ENCODE peak calls at places on chromosome 20, in four cellular contexts. One of them, this sample, is unnamed.

GRCh38 chr20:34195355-34195754 is 45.9 kb upstream of the ASIP start:
- DNase-seq in B cell: no peak
- DNase-seq in non-pigmented ciliary epithelial cell: no peak
- DNase-seq in naive thymus-derived CD8-positive, alpha-beta T cell: no peak
- DNase-seq in this sample: no peak

GRCh38 chr20:10511507-10512231 is 76.6 kb downstream of the SLX4IP start:
- DNase-seq in B cell: no peak
- DNase-seq in non-pigmented ciliary epithelial cell: peak
- DNase-seq in naive thymus-derived CD8-positive, alpha-beta T cell: peak
- DNase-seq in this sample: peak

GRCh38 chr20:37994512-37994911 is 38.7 kb downstream of the TTI1 start:
- DNase-seq in B cell: no peak
- DNase-seq in non-pigmented ciliary epithelial cell: peak
- DNase-seq in naive thymus-derived CD8-positive, alpha-beta T cell: no peak
- DNase-seq in this sample: peak

GRCh38 chr20:63946986-63947637 is 9.1 kb downstream of the UCKL1 start:
- DNase-seq in B cell: no peak
- DNase-seq in non-pigmented ciliary epithelial cell: no peak
- DNase-seq in naive thymus-derived CD8-positive, alpha-beta T cell: no peak
- DNase-seq in this sample: no peak

GRCh38 chr20:872855-873520 is 39.5 kb downstream of the FAM110A start:
- DNase-seq in B cell: no peak
- DNase-seq in non-pigmented ciliary epithelial cell: no peak
- DNase-seq in naive thymus-derived CD8-positive, alpha-beta T cell: no peak
- DNase-seq in this sample: no peak

GRCh38 chr20:12252793-12253192 is 335.1 kb downstream of the BTBD3 start:
- DNase-seq in B cell: no peak
- DNase-seq in non-pigmented ciliary epithelial cell: no peak
- DNase-seq in naive thymus-derived CD8-positive, alpha-beta T cell: no peak
- DNase-seq in this sample: no peak

GRCh38 chr20:4730782-4731181 is 9.1 kb downstream of the PRND start:
- DNase-seq in B cell: no peak
- DNase-seq in non-pigmented ciliary epithelial cell: no peak
- DNase-seq in naive thymus-derived CD8-positive, alpha-beta T cell: no peak
- DNase-seq in this sample: no peak

GRCh38 chr20:63020681-63021080 is 13.9 kb upstream of the BHLHE23 start:
- DNase-seq in B cell: no peak
- DNase-seq in non-pigmented ciliary epithelial cell: no peak
- DNase-seq in naive thymus-derived CD8-positive, alpha-beta T cell: no peak
- DNase-seq in this sample: no peak

GRCh38 chr20:57471496-57472210 is 53.3 kb downstream of the CTCFL start:
- DNase-seq in B cell: no peak
- DNase-seq in non-pigmented ciliary epithelial cell: no peak
- DNase-seq in naive thymus-derived CD8-positive, alpha-beta T cell: no peak
- DNase-seq in this sample: no peak

GRCh38 chr20:14951707-14952106 is 614.3 kb upstream of the FLRT3 start:
- DNase-seq in B cell: no peak
- DNase-seq in non-pigmented ciliary epithelial cell: peak
- DNase-seq in naive thymus-derived CD8-positive, alpha-beta T cell: no peak
- DNase-seq in this sample: peak

GRCh38 chr20:38260378-38261053 is at the start of gene KIAA1755:
- DNase-seq in B cell: no peak
- DNase-seq in non-pigmented ciliary epithelial cell: no peak
- DNase-seq in naive thymus-derived CD8-positive, alpha-beta T cell: no peak
- DNase-seq in this sample: peak

GRCh38 chr20:35311409-35311808 is 19.2 kb upstream of the FAM83C start:
- DNase-seq in B cell: no peak
- DNase-seq in non-pigmented ciliary epithelial cell: no peak
- DNase-seq in naive thymus-derived CD8-positive, alpha-beta T cell: no peak
- DNase-seq in this sample: peak

GRCh38 chr20:45826381-45827019 is 612 bp downstream of the TNNC2 start:
- DNase-seq in B cell: no peak
- DNase-seq in non-pigmented ciliary epithelial cell: no peak
- DNase-seq in naive thymus-derived CD8-positive, alpha-beta T cell: no peak
- DNase-seq in this sample: peak

GRCh38 chr20:42678895-42679294 is 510.8 kb downstream of the PTPRT start:
- DNase-seq in B cell: no peak
- DNase-seq in non-pigmented ciliary epithelial cell: no peak
- DNase-seq in naive thymus-derived CD8-positive, alpha-beta T cell: no peak
- DNase-seq in this sample: no peak

GRCh38 chr20:43949741-43950618 is 35.3 kb downstream of the TOX2 start:
- DNase-seq in B cell: no peak
- DNase-seq in non-pigmented ciliary epithelial cell: no peak
- DNase-seq in naive thymus-derived CD8-positive, alpha-beta T cell: peak
- DNase-seq in this sample: no peak

GRCh38 chr20:43911066-43911465 is 3.6 kb upstream of the TOX2 start:
- DNase-seq in B cell: no peak
- DNase-seq in non-pigmented ciliary epithelial cell: peak
- DNase-seq in naive thymus-derived CD8-positive, alpha-beta T cell: no peak
- DNase-seq in this sample: peak

GRCh38 chr20:59265298-59265697 is 35.1 kb upstream of the EDN3 start:
- DNase-seq in B cell: no peak
- DNase-seq in non-pigmented ciliary epithelial cell: no peak
- DNase-seq in naive thymus-derived CD8-positive, alpha-beta T cell: no peak
- DNase-seq in this sample: no peak

GRCh38 chr20:2775139-2775538 is 25.3 kb downstream of the CPXM1 start:
- DNase-seq in B cell: no peak
- DNase-seq in non-pigmented ciliary epithelial cell: no peak
- DNase-seq in naive thymus-derived CD8-positive, alpha-beta T cell: no peak
- DNase-seq in this sample: peak

GRCh38 chr20:46872315-46873211 is 22.1 kb upstream of the EYA2 start:
- DNase-seq in B cell: no peak
- DNase-seq in non-pigmented ciliary epithelial cell: no peak
- DNase-seq in naive thymus-derived CD8-positive, alpha-beta T cell: no peak
- DNase-seq in this sample: peak

GRCh38 chr20:36386236-36386635 is 80.1 kb downstream of the DLGAP4 start:
- DNase-seq in B cell: no peak
- DNase-seq in non-pigmented ciliary epithelial cell: no peak
- DNase-seq in naive thymus-derived CD8-positive, alpha-beta T cell: no peak
- DNase-seq in this sample: no peak

GRCh38 chr20:62814060-62814708 is 2.7 kb upstream of the COL9A3 start:
- DNase-seq in B cell: no peak
- DNase-seq in non-pigmented ciliary epithelial cell: no peak
- DNase-seq in naive thymus-derived CD8-positive, alpha-beta T cell: no peak
- DNase-seq in this sample: no peak

GRCh38 chr20:31719644-31720485 is 2.8 kb downstream of the BCL2L1 start:
- DNase-seq in B cell: no peak
- DNase-seq in non-pigmented ciliary epithelial cell: no peak
- DNase-seq in naive thymus-derived CD8-positive, alpha-beta T cell: no peak
- DNase-seq in this sample: peak

GRCh38 chr20:45946149-45946970 is 11.9 kb downstream of the PCIF1 start:
- DNase-seq in B cell: no peak
- DNase-seq in non-pigmented ciliary epithelial cell: no peak
- DNase-seq in naive thymus-derived CD8-positive, alpha-beta T cell: peak
- DNase-seq in this sample: peak

GRCh38 chr20:17616480-17617211 is 46.8 kb downstream of the DSTN start:
- DNase-seq in B cell: peak
- DNase-seq in non-pigmented ciliary epithelial cell: no peak
- DNase-seq in naive thymus-derived CD8-positive, alpha-beta T cell: no peak
- DNase-seq in this sample: no peak

GRCh38 chr20:37276494-37277252 is 12.8 kb upstream of the MANBAL start:
- DNase-seq in B cell: no peak
- DNase-seq in non-pigmented ciliary epithelial cell: peak
- DNase-seq in naive thymus-derived CD8-positive, alpha-beta T cell: no peak
- DNase-seq in this sample: peak

GRCh38 chr20:51569815-51570741 is 27.6 kb upstream of the NFATC2 start:
- DNase-seq in B cell: no peak
- DNase-seq in non-pigmented ciliary epithelial cell: no peak
- DNase-seq in naive thymus-derived CD8-positive, alpha-beta T cell: no peak
- DNase-seq in this sample: peak

GRCh38 chr20:22058746-22059145 is 353.3 kb downstream of the PAX1 start:
- DNase-seq in B cell: no peak
- DNase-seq in non-pigmented ciliary epithelial cell: no peak
- DNase-seq in naive thymus-derived CD8-positive, alpha-beta T cell: no peak
- DNase-seq in this sample: no peak

GRCh38 chr20:37564388-37565133 is 36.9 kb upstream of the BLCAP start:
- DNase-seq in B cell: peak
- DNase-seq in non-pigmented ciliary epithelial cell: no peak
- DNase-seq in naive thymus-derived CD8-positive, alpha-beta T cell: peak
- DNase-seq in this sample: peak

GRCh38 chr20:62052842-62053464 is 12.7 kb downstream of the TAF4 start:
- DNase-seq in B cell: no peak
- DNase-seq in non-pigmented ciliary epithelial cell: no peak
- DNase-seq in naive thymus-derived CD8-positive, alpha-beta T cell: no peak
- DNase-seq in this sample: no peak